ENCODE peak calls at places on chromosomes 13 and 19, in five cellular contexts. Y is cardiac muscle cell, S is prostate gland, E is fibroblast of the aortic adventitia, Q is BE2C. V is an unnamed sample.

GRCh38 chr19:22052644-22053013 is 345 bp downstream of the ZNF257 start:
- DNase-seq in S (peak), Q (no peak), Y (peak), E (peak), V (no peak)

GRCh38 chr19:3644351-3645066 is 17.9 kb upstream of the CACTIN start:
- DNase-seq in Q (peak), Y (peak), S (no peak), E (peak), V (peak)

GRCh38 chr19:29855087-29855486 is 43.3 kb downstream of the CCNE1 start:
- DNase-seq in E (no peak), Q (no peak), Y (no peak), S (no peak), V (no peak)

GRCh38 chr13:60627071-60627686 is 230.2 kb downstream of the TDRD3 start:
- DNase-seq in E (peak), S (no peak), Y (peak), Q (peak), V (peak)

GRCh38 chr13:105139380-105140285 is 1395.8 kb downstream of the EFNB2 start:
- DNase-seq in Y (peak), E (peak), S (no peak), Q (no peak), V (peak)

GRCh38 chr13:106178816-106179215 is 356.6 kb downstream of the EFNB2 start:
- DNase-seq in S (no peak), Q (no peak), E (no peak), Y (no peak), V (peak)

GRCh38 chr13:97043302-97043701 is 49.0 kb upstream of the OXGR1 start:
- DNase-seq in Q (no peak), E (peak), Y (peak), S (no peak), V (peak)

GRCh38 chr19:805600-806550 is 8.6 kb downstream of the PTBP1 start:
- DNase-seq in Y (no peak), E (no peak), Q (peak), S (no peak), V (no peak)

GRCh38 chr13:61900033-61900432 is 484.4 kb upstream of the PCDH20 start:
- DNase-seq in E (no peak), Y (no peak), Q (no peak), S (no peak), V (no peak)

GRCh38 chr19:58562126-58563033 is 4.0 kb upstream of the UBE2M start:
- DNase-seq in Y (peak), S (no peak), Q (peak), E (peak), V (peak)

GRCh38 chr13:31556376-31556775 is 182.9 kb upstream of the RXFP2 start:
- DNase-seq in Q (no peak), Y (no peak), S (no peak), E (no peak), V (peak)

GRCh38 chr19:37987356-37988332 is 80.6 kb downstream of the SIPA1L3 start:
- DNase-seq in E (no peak), Y (no peak), Q (no peak), S (no peak), V (no peak)

GRCh38 chr13:110449225-110450015 is 112.1 kb downstream of the RAB20 start:
- DNase-seq in Y (no peak), E (no peak), S (no peak), Q (no peak), V (no peak)

GRCh38 chr19:8242212-8242821 is 33.1 kb downstream of the CERS4 start:
- DNase-seq in E (no peak), Y (no peak), Q (no peak), S (no peak), V (no peak)

GRCh38 chr13:107209811-107210210 is 641.9 kb upstream of the ARGLU1 start:
- DNase-seq in Q (no peak), Y (peak), E (peak), S (no peak), V (peak)

GRCh38 chr19:23415034-23415433 is 19.8 kb upstream of the ZNF91 start:
- DNase-seq in S (no peak), E (no peak), Q (no peak), Y (no peak), V (no peak)

GRCh38 chr13:43132911-43133310 is 109.5 kb downstream of the DNAJC15 start:
- DNase-seq in Y (no peak), E (no peak), Q (peak), S (no peak), V (no peak)

GRCh38 chr13:67792151-67792665 is 562.1 kb upstream of the PCDH9 start:
- DNase-seq in Y (no peak), E (no peak), S (no peak), Q (no peak), V (no peak)

GRCh38 chr19:4284176-4284958 is 5.3 kb downstream of the SHD start:
- DNase-seq in S (no peak), E (no peak), Q (peak), Y (no peak), V (no peak)

GRCh38 chr13:81539643-81540150 is 1198.8 kb upstream of the SPRY2 start:
- DNase-seq in E (no peak), Y (no peak), Q (no peak), S (no peak), V (no peak)

GRCh38 chr13:81540777-81541176 is 1199.9 kb upstream of the SPRY2 start:
- DNase-seq in Y (peak), Q (peak), S (no peak), E (no peak), V (peak)
- TF ChIP-seq CTCF in Y (no peak), Q (peak), S (no peak), E (no peak), V (peak)

GRCh38 chr13:113488283-113488682 is 2.2 kb downstream of the DCUN1D2 start:
- DNase-seq in Q (no peak), Y (no peak), S (no peak), E (no peak), V (no peak)
- H3K4me3 ChIP-seq in Q (no peak), Y (no peak), S (no peak), E (no peak), V (no peak)

GRCh38 chr13:69565334-69565733 is 542.3 kb upstream of the ATXN8OS start:
- DNase-seq in Q (peak), S (no peak), E (no peak), Y (peak), V (no peak)
- TF ChIP-seq CTCF in Q (peak), S (no peak), E (no peak), Y (no peak), V (no peak)

GRCh38 chr13:80195649-80196048 is 145.3 kb downstream of the SPRY2 start:
- DNase-seq in Q (no peak), S (no peak), E (no peak), Y (no peak), V (no peak)
- H3K4me3 ChIP-seq in Q (no peak), S (no peak), E (no peak), Y (no peak), V (no peak)